ENCODE peak calls at places on chromosomes 6 and 20, in six cellular contexts. One of them, this sample, is unnamed.

GRCh38 chr6:3349388-3350251 is 90.9 kb downstream of the PSMG4 start:
- DNase-seq in iPS DF 6.9: no peak
- DNase-seq in cardiac muscle cell: no peak
- DNase-seq in endodermal cell: peak; percentile 35
- DNase-seq in aorta: no peak
- DNase-seq in fibroblast of the aortic adventitia: no peak
- DNase-seq in this sample: no peak

GRCh38 chr6:135667694-135668455 is 170.3 kb upstream of the AHI1 start:
- DNase-seq in iPS DF 6.9: no peak
- DNase-seq in cardiac muscle cell: peak; percentile 5
- DNase-seq in endodermal cell: peak; percentile 58
- DNase-seq in aorta: no peak
- DNase-seq in fibroblast of the aortic adventitia: peak; percentile 61
- DNase-seq in this sample: peak; percentile 10

GRCh38 chr6:43836507-43836906 is 66.5 kb downstream of the VEGFA start:
- DNase-seq in iPS DF 6.9: no peak
- DNase-seq in cardiac muscle cell: no peak
- DNase-seq in endodermal cell: no peak
- DNase-seq in aorta: no peak
- DNase-seq in fibroblast of the aortic adventitia: no peak
- DNase-seq in this sample: no peak

GRCh38 chr6:169589699-169590257 is 112.1 kb downstream of the WDR27 start:
- DNase-seq in iPS DF 6.9: no peak
- DNase-seq in cardiac muscle cell: no peak
- DNase-seq in endodermal cell: no peak
- DNase-seq in aorta: no peak
- DNase-seq in fibroblast of the aortic adventitia: no peak
- DNase-seq in this sample: no peak

GRCh38 chr6:22015944-22016343 is 280.9 kb downstream of the PRL start:
- DNase-seq in iPS DF 6.9: no peak
- DNase-seq in cardiac muscle cell: no peak
- DNase-seq in endodermal cell: no peak
- DNase-seq in aorta: no peak
- DNase-seq in fibroblast of the aortic adventitia: no peak
- DNase-seq in this sample: no peak

GRCh38 chr6:63636516-63636968 is 940 bp downstream of the PHF3 start:
- DNase-seq in iPS DF 6.9: no peak
- DNase-seq in cardiac muscle cell: peak; percentile 55
- DNase-seq in endodermal cell: peak; percentile 81
- DNase-seq in aorta: peak; percentile 67
- DNase-seq in fibroblast of the aortic adventitia: peak; percentile 37
- DNase-seq in this sample: peak; percentile 44

GRCh38 chr20:12241065-12241464 is 323.4 kb downstream of the BTBD3 start:
- DNase-seq in iPS DF 6.9: no peak
- DNase-seq in cardiac muscle cell: no peak
- DNase-seq in endodermal cell: no peak
- DNase-seq in aorta: no peak
- DNase-seq in fibroblast of the aortic adventitia: no peak
- DNase-seq in this sample: no peak

GRCh38 chr20:49276895-49277785 is 717 bp downstream of the ZNFX1 start:
- DNase-seq in iPS DF 6.9: no peak
- DNase-seq in cardiac muscle cell: no peak
- DNase-seq in endodermal cell: peak; percentile 55
- DNase-seq in aorta: peak; percentile 69
- DNase-seq in fibroblast of the aortic adventitia: no peak
- DNase-seq in this sample: peak; percentile 74

GRCh38 chr6:134910596-134910935 is 39.3 kb downstream of the ALDH8A1 start:
- DNase-seq in iPS DF 6.9: no peak
- DNase-seq in cardiac muscle cell: no peak
- DNase-seq in endodermal cell: no peak
- DNase-seq in aorta: no peak
- DNase-seq in fibroblast of the aortic adventitia: peak; percentile 53
- DNase-seq in this sample: no peak

GRCh38 chr20:11686900-11687543 is 230.7 kb upstream of the BTBD3 start:
- DNase-seq in iPS DF 6.9: no peak
- DNase-seq in cardiac muscle cell: peak; percentile 36
- DNase-seq in endodermal cell: peak; percentile 69
- DNase-seq in aorta: no peak
- DNase-seq in fibroblast of the aortic adventitia: peak; percentile 11
- DNase-seq in this sample: peak; percentile 59

This sample was measured in H7.